ENCODE peak calls at places on chromosome 20, in four cellular contexts. S is K562, F is HepG2, C is H1. V is an unnamed sample.

GRCh38 chr20:41178904-41179432 is 41.6 kb downstream of the PLCG1 start:
- DNase-seq in F (no peak), C (no peak), S (no peak), V (no peak)

GRCh38 chr20:5164645-5165399 is 38.0 kb downstream of the CDS2 start:
- DNase-seq in C (no peak), S (no peak), F (no peak), V (no peak)

GRCh38 chr20:8842525-8842924 is 226.4 kb upstream of the PLCB4 start:
- DNase-seq in F (no peak), C (no peak), S (no peak), V (no peak)

GRCh38 chr20:49452011-49452482 is 30.4 kb downstream of the KCNB1 start:
- DNase-seq in F (no peak), S (no peak), C (no peak), V (no peak)

GRCh38 chr20:47003223-47003622 is 108.6 kb downstream of the EYA2 start:
- DNase-seq in F (no peak), S (no peak), C (no peak), V (no peak)

GRCh38 chr20:36248836-36249235 is 12.6 kb downstream of the AAR2 start:
- DNase-seq in F (no peak), C (no peak), S (no peak), V (no peak)

GRCh38 chr20:47217482-47218446 is 138.7 kb downstream of the ZMYND8 start:
- DNase-seq in S (no peak), F (no peak), C (no peak), V (no peak)

GRCh38 chr20:22099348-22099747 is 393.9 kb downstream of the PAX1 start:
- DNase-seq in C (no peak), S (no peak), F (no peak), V (no peak)

GRCh38 chr20:49757597-49757996 is 43.9 kb upstream of the B4GALT5 start:
- DNase-seq in C (no peak), S (no peak), F (no peak), V (no peak)

GRCh38 chr20:41395669-41396664 is 29.3 kb upstream of the EMILIN3 start:
- DNase-seq in C (no peak), S (peak; percentile 25), F (peak; percentile 76), V (no peak)

GRCh38 chr20:10253750-10254149 is 35.1 kb downstream of the SNAP25 start:
- DNase-seq in F (no peak), S (no peak), C (no peak), V (no peak)

GRCh38 chr20:48820649-48820973 is 7.2 kb downstream of the PREX1 start:
- DNase-seq in S (no peak), F (no peak), C (no peak), V (no peak)

GRCh38 chr20:38985060-38985459 is 22.9 kb downstream of the DHX35 start:
- DNase-seq in C (no peak), S (no peak), F (no peak), V (no peak)

GRCh38 chr20:62355527-62356142 is 11.5 kb downstream of the LAMA5 start:
- DNase-seq in S (no peak), F (peak; percentile 65), C (no peak), V (no peak)

GRCh38 chr20:49739042-49739441 is 25.4 kb upstream of the B4GALT5 start:
- DNase-seq in S (no peak), C (no peak), F (no peak), V (no peak)

GRCh38 chr20:63531686-63532448 is 5.3 kb downstream of the PTK6 start:
- DNase-seq in C (no peak), S (no peak), F (no peak), V (no peak)

GRCh38 chr20:41380551-41381262 is 14.1 kb upstream of the EMILIN3 start:
- DNase-seq in S (no peak), F (no peak), C (no peak), V (no peak)

GRCh38 chr20:57220187-57221165 is 46.0 kb downstream of the BMP7 start:
- DNase-seq in F (no peak), S (no peak), C (no peak), V (no peak)

GRCh38 chr20:61828891-61829290 is 236.8 kb downstream of the TAF4 start:
- DNase-seq in S (no peak), C (no peak), F (no peak), V (no peak)

GRCh38 chr20:62361799-62362589 is 5.1 kb downstream of the LAMA5 start:
- DNase-seq in F (peak; percentile 60), C (peak; percentile 84), S (no peak), V (no peak)

GRCh38 chr20:57702091-57702490 is 7.7 kb downstream of the PMEPA1 start:
- DNase-seq in S (no peak), F (no peak), C (no peak), V (no peak)

GRCh38 chr20:62494537-62494936 is 18.7 kb upstream of the GATA5 start:
- DNase-seq in C (no peak), F (no peak), S (no peak), V (no peak)

GRCh38 chr20:7411075-7411474 is 529.2 kb downstream of the HAO1 start:
- DNase-seq in S (no peak), F (no peak), C (no peak), V (no peak)

GRCh38 chr20:49123982-49124381 is 64.2 kb downstream of the STAU1 start:
- DNase-seq in F (no peak), S (no peak), C (no peak), V (no peak)

GRCh38 chr20:20393770-20394169 is 25.9 kb downstream of the INSM1 start:
- DNase-seq in C (no peak), S (no peak), F (no peak), V (no peak)

GRCh38 chr20:18567739-18568091 is 483 bp downstream of the SMIM26 start:
- DNase-seq in F (no peak), C (no peak), S (no peak), V (peak; percentile 26)

GRCh38 chr20:43941476-43942212 is 27.0 kb downstream of the TOX2 start:
- DNase-seq in C (no peak), S (no peak), F (no peak), V (peak; percentile 82)

GRCh38 chr20:43944653-43945235 is 30.1 kb downstream of the TOX2 start:
- DNase-seq in C (no peak), S (no peak), F (no peak), V (no peak)

GRCh38 chr20:43942213-43942590 is 27.6 kb downstream of the TOX2 start:
- DNase-seq in C (no peak), S (no peak), F (no peak), V (no peak)

GRCh38 chr20:43943725-43944124 is 29.1 kb downstream of the TOX2 start:
- DNase-seq in S (no peak), F (no peak), C (no peak), V (no peak)

DNA sequence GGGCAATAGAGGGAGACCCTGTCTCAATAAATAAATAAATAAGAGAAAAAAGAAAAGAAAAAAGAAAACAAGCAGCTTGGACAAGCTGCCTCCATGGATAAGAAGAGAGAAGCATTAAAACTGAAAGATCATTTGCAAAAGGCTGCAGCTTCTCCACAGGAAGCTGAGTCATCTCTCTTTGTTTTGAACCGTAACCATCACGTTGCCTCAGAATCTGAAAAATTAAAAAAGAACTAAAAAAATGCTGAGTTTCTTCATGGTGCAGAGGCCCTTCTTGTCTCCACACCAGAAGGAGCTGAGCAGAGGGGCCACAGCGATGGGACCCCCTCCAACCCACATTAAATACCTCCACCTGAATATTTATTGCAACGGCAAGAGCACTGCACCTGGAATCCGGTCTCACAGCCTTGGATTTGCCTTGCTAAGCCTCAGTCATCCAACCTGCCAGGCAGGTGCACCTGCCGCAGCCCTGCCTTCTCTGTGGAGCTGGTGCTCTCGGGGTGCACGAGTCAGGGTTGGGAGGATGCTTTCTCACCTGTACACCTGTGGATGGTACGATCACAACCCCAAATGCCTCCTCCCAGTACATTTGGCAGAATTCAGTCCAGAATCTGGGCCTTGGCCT is 28.1 kb downstream of the TOX2 start:
- DNase-seq in S (no peak), C (no peak), F (no peak), V (no peak)
- TF ChIP-seq PHF8 in S (no peak), C (no peak), F (no peak), V (no peak)

DNA sequence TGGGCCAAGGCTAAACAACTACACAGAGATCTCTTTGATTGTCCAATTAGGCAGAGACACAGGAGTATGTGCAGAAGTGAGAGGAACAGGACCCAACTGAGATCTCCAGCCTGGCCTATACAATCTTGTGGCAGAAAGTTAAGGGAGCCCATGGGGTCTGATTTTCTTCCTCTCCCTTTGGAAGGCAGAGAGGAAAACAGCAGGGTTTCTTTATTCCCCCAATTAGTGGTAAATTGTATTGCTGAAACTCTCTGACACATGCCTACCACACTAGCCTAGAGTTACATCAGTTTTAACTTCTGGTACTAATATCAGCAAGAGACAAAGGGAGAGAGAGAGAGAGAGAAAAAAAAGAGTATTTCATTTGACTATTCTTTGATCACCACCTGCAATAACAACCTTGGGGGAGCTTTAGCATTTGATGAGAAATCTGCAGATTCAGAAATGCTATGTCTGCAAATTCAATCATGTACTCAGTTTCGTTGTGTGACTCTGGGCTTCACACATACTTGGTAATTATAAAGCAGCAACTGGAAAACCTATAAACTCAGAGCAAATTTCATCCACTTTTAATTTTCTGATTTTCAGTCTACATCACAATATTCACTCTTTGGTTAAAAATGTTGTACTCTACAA is 260.3 kb upstream of the SPTLC3 start:
- DNase-seq in S (no peak), F (no peak), C (no peak), V (no peak)
- H3K4me1 ChIP-seq in S (no peaks in the 10 kb centered on the region), F (no peaks in the 10 kb centered on the region), C (peaks cover 12% of the 10 kb centered on the region), V (no peaks in the 10 kb centered on the region)

GRCh38 chr20:32752021-32752457 is 8.8 kb upstream of the COMMD7 start:
- DNase-seq in F (no peak), C (no peak), S (no peak), V (no peak)

GRCh38 chr20:32749914-32750637 is 6.8 kb upstream of the COMMD7 start:
- DNase-seq in S (no peak), C (peak; percentile 79), F (no peak), V (no peak)

GRCh38 chr20:32753731-32754130 is 8.5 kb upstream of the DNMT3B start:
- DNase-seq in C (no peak), S (no peak), F (no peak), V (no peak)

GRCh38 chr20:32752458-32753250 is 9.4 kb upstream of the COMMD7 start:
- DNase-seq in S (peak; percentile 86), F (no peak), C (no peak), V (no peak)

DNA sequence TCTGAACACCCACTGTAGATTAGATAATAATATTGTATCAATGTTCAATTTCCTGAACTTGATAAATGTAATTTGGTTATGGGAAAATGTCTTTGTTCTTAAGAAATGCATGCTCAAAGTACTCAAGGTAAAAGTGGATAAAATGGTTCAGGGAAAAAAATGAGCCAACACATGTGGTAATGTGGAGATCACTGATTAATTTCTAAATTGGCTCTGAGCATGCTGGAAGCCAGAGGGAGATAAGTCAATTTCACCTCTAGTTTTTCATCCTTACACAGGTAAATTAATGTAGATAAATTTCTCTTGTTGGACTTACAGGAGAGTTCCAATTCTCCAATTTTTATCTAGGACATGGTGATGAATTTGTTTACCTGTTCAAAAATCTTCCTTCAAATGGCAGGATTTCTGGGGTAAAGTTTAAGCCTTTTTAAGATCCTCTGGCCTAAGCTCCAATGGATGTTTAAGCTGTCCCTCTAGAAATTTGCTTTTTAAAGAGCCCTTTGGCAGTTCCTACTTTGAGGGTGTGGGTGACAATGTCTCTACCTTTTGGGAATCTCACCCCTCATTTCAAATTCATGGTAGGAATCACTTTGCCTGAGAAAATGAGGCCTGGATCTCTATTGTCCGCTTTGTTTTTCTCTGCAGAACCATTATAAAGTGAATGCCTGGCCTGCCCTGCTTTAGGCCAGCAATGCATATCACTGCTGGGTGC is 8.2 kb upstream of the COMMD7 start:
- DNase-seq in S (no peak), C (no peak), F (no peak), V (no peak)
- TF ChIP-seq PHF8 in S (no peak), C (no peak), F (no peak), V (no peak)

GRCh38 chr20:1847780-1848179 is 47.4 kb upstream of the SIRPA start:
- DNase-seq in F (no peak), C (no peak), S (no peak), V (no peak)
- H3K4me1 ChIP-seq in F (peaks cover 22% of the 10 kb centered on the region), C (no peaks in the 10 kb centered on the region), S (no peaks in the 10 kb centered on the region), V (no peaks in the 10 kb centered on the region)

GRCh38 chr20:17541996-17542395 is 10.8 kb upstream of the BFSP1 start:
- DNase-seq in C (no peak), F (no peak), S (no peak), V (no peak)
- TF ChIP-seq PHF8 in C (no peak), F (no peak), S (no peak), V (no peak)